ENCODE peak calls at places on chromosome 13, in four cellular contexts. Y, S, N and Q are unnamed samples.

GRCh38 chr13:22047785-22048104 is 376.9 kb downstream of the FGF9 start:
- DNase-seq in N (no peak), Y (no peak), S (no peak), Q (no peak)

GRCh38 chr13:70960841-70961443 is 852.7 kb upstream of the KLHL1 start:
- DNase-seq in S (peak; percentile 11), Y (peak; percentile 8), N (no peak), Q (no peak)

GRCh38 chr13:43003010-43003409 is 11.0 kb upstream of the EPSTI1 start:
- DNase-seq in Y (no peak), S (no peak), N (no peak), Q (no peak)

GRCh38 chr13:80881495-80882482 is 540.9 kb upstream of the SPRY2 start:
- DNase-seq in N (peak; percentile 64), Y (peak; percentile 50), S (no peak), Q (peak; percentile 34)

GRCh38 chr13:62483774-62484173 is 1068.1 kb upstream of the PCDH20 start:
- DNase-seq in N (no peak), Y (no peak), S (no peak), Q (no peak)

GRCh38 chr13:105774739-105775460 is 760.6 kb downstream of the EFNB2 start:
- DNase-seq in Y (no peak), S (no peak), N (no peak), Q (no peak)

GRCh38 chr13:28657784-28658538 is 969 bp upstream of the POMP start:
- DNase-seq in Y (no peak), S (no peak), N (no peak), Q (peak; percentile 64)

GRCh38 chr13:38398810-38399493 is 49.3 kb downstream of the UFM1 start:
- DNase-seq in N (peak; percentile 84), S (no peak), Y (no peak), Q (peak; percentile 93)

GRCh38 chr13:110525328-110526319 is 35.9 kb downstream of the RAB20 start:
- DNase-seq in Y (peak; percentile 97), S (peak; percentile 69), N (no peak), Q (no peak)

GRCh38 chr13:25691654-25692053 is 319.9 kb downstream of the ATP8A2 start:
- DNase-seq in N (no peak), Y (peak; percentile 53), S (peak; percentile 45), Q (no peak)

GRCh38 chr13:45448965-45449559 is 15.7 kb upstream of the COG3 start:
- DNase-seq in N (no peak), Y (no peak), S (no peak), Q (no peak)

GRCh38 chr13:28636677-28637317 is 22.1 kb upstream of the POMP start:
- DNase-seq in Y (no peak), S (no peak), N (peak; percentile 65), Q (peak; percentile 80)

GRCh38 chr13:30846844-30847243 is 59.2 kb upstream of the MEDAG start:
- DNase-seq in N (no peak), Y (no peak), S (no peak), Q (no peak)

GRCh38 chr13:19720039-19720438 is 62.7 kb downstream of the PSPC1 start:
- DNase-seq in Y (no peak), S (no peak), N (no peak), Q (no peak)